ENCODE peak calls at places on chromosomes 5 and 9, in eight cellular contexts. One of them, this sample, is unnamed.

GRCh38 chr9:81465468-81466002 is 223.8 kb downstream of the TLE1 start:
- DNase-seq in pancreas: no peak
- DNase-seq in uterus: no peak
- DNase-seq in coronary artery: no peak
- DNase-seq in endothelial cell: no peak
- DNase-seq in testis: no peak
- DNase-seq in PC-9: no peak
- DNase-seq in fibroblast of lung: peak
- DNase-seq in this sample: no peak

GRCh38 chr5:113663879-113664278 is 150.4 kb downstream of the YTHDC2 start:
- DNase-seq in pancreas: peak
- DNase-seq in testis: peak
- DNase-seq in coronary artery: no peak
- DNase-seq in fibroblast of lung: peak
- DNase-seq in uterus: no peak
- DNase-seq in PC-9: no peak
- DNase-seq in endothelial cell: peak
- DNase-seq in this sample: no peak

GRCh38 chr9:76374702-76375543 is 19.3 kb downstream of the RFK start:
- DNase-seq in endothelial cell: peak
- DNase-seq in uterus: peak
- DNase-seq in PC-9: peak
- DNase-seq in coronary artery: no peak
- DNase-seq in fibroblast of lung: peak
- DNase-seq in pancreas: peak
- DNase-seq in testis: peak
- DNase-seq in this sample: peak

GRCh38 chr9:118529210-118529609 is 825.0 kb downstream of the TLR4 start:
- DNase-seq in testis: no peak
- DNase-seq in fibroblast of lung: peak
- DNase-seq in endothelial cell: no peak
- DNase-seq in pancreas: no peak
- DNase-seq in PC-9: no peak
- DNase-seq in uterus: no peak
- DNase-seq in coronary artery: no peak
- DNase-seq in this sample: no peak

GRCh38 chr5:468401-468800 is 25.4 kb downstream of the EXOC3 start:
- DNase-seq in testis: no peak
- DNase-seq in fibroblast of lung: no peak
- DNase-seq in coronary artery: no peak
- DNase-seq in pancreas: peak
- DNase-seq in endothelial cell: no peak
- DNase-seq in PC-9: no peak
- DNase-seq in uterus: peak
- DNase-seq in this sample: peak

GRCh38 chr5:181054138-181054537 is 14.1 kb downstream of the BTNL9 start:
- DNase-seq in coronary artery: no peak
- DNase-seq in endothelial cell: no peak
- DNase-seq in uterus: no peak
- DNase-seq in PC-9: no peak
- DNase-seq in testis: no peak
- DNase-seq in fibroblast of lung: no peak
- DNase-seq in pancreas: no peak
- DNase-seq in this sample: no peak

GRCh38 chr5:53403758-53404157 is 76.7 kb upstream of the FST start:
- DNase-seq in PC-9: no peak
- DNase-seq in pancreas: no peak
- DNase-seq in uterus: no peak
- DNase-seq in testis: no peak
- DNase-seq in coronary artery: no peak
- DNase-seq in fibroblast of lung: peak
- DNase-seq in endothelial cell: no peak
- DNase-seq in this sample: no peak

GRCh38 chr5:126969548-126969947 is 60.8 kb downstream of the MARCHF3 start:
- DNase-seq in coronary artery: no peak
- DNase-seq in PC-9: no peak
- DNase-seq in endothelial cell: no peak
- DNase-seq in testis: no peak
- DNase-seq in uterus: no peak
- DNase-seq in fibroblast of lung: no peak
- DNase-seq in pancreas: no peak
- DNase-seq in this sample: no peak

GRCh38 chr9:127018935-127019334 is 103.5 kb downstream of the ANGPTL2 start:
- DNase-seq in PC-9: no peak
- DNase-seq in uterus: no peak
- DNase-seq in coronary artery: no peak
- DNase-seq in fibroblast of lung: no peak
- DNase-seq in pancreas: no peak
- DNase-seq in endothelial cell: no peak
- DNase-seq in testis: no peak
- DNase-seq in this sample: no peak

GRCh38 chr5:136062563-136063274 is 33.9 kb downstream of the TGFBI start:
- DNase-seq in fibroblast of lung: peak
- DNase-seq in PC-9: peak
- DNase-seq in uterus: no peak
- DNase-seq in pancreas: no peak
- DNase-seq in testis: no peak
- DNase-seq in endothelial cell: peak
- DNase-seq in coronary artery: peak
- DNase-seq in this sample: no peak

GRCh38 chr5:151562019-151562707 is 29.0 kb downstream of the FAT2 start:
- DNase-seq in pancreas: no peak
- DNase-seq in endothelial cell: no peak
- DNase-seq in uterus: no peak
- DNase-seq in testis: no peak
- DNase-seq in fibroblast of lung: no peak
- DNase-seq in PC-9: no peak
- DNase-seq in coronary artery: no peak
- DNase-seq in this sample: no peak

GRCh38 chr9:33923998-33924701 is 107.2 kb downstream of the UBE2R2 start:
- DNase-seq in fibroblast of lung: no peak
- DNase-seq in pancreas: no peak
- DNase-seq in PC-9: no peak
- DNase-seq in coronary artery: no peak
- DNase-seq in uterus: no peak
- DNase-seq in endothelial cell: no peak
- DNase-seq in testis: no peak
- DNase-seq in this sample: no peak

GRCh38 chr9:97570899-97571298 is 62.3 kb downstream of the TSTD2 start:
- DNase-seq in fibroblast of lung: no peak
- DNase-seq in endothelial cell: no peak
- DNase-seq in PC-9: no peak
- DNase-seq in pancreas: no peak
- DNase-seq in uterus: peak
- DNase-seq in coronary artery: peak
- DNase-seq in testis: no peak
- DNase-seq in this sample: peak

GRCh38 chr5:144575736-144576135 is 405.1 kb downstream of the KCTD16 start:
- DNase-seq in endothelial cell: no peak
- DNase-seq in uterus: no peak
- DNase-seq in fibroblast of lung: no peak
- DNase-seq in testis: no peak
- DNase-seq in PC-9: no peak
- DNase-seq in coronary artery: no peak
- DNase-seq in pancreas: no peak
- DNase-seq in this sample: no peak

GRCh38 chr5:78467744-78468357 is 107.4 kb downstream of the SCAMP1 start:
- DNase-seq in pancreas: no peak
- DNase-seq in uterus: no peak
- DNase-seq in endothelial cell: no peak
- DNase-seq in fibroblast of lung: peak
- DNase-seq in testis: no peak
- DNase-seq in PC-9: no peak
- DNase-seq in coronary artery: no peak
- DNase-seq in this sample: no peak

GRCh38 chr5:173324115-173325001 is 3.9 kb downstream of the STC2 start:
- DNase-seq in fibroblast of lung: peak
- DNase-seq in endothelial cell: no peak
- DNase-seq in coronary artery: no peak
- DNase-seq in PC-9: no peak
- DNase-seq in uterus: peak
- DNase-seq in testis: peak
- DNase-seq in pancreas: peak
- DNase-seq in this sample: peak

GRCh38 chr9:81574399-81574798 is 114.9 kb downstream of the TLE1 start:
- DNase-seq in coronary artery: no peak
- DNase-seq in uterus: no peak
- DNase-seq in testis: no peak
- DNase-seq in PC-9: no peak
- DNase-seq in endothelial cell: no peak
- DNase-seq in fibroblast of lung: peak
- DNase-seq in pancreas: no peak
- DNase-seq in this sample: no peak

GRCh38 chr9:126519660-126520425 is 93.9 kb upstream of the LMX1B start:
- DNase-seq in endothelial cell: no peak
- DNase-seq in testis: no peak
- DNase-seq in fibroblast of lung: no peak
- DNase-seq in PC-9: no peak
- DNase-seq in uterus: no peak
- DNase-seq in pancreas: peak
- DNase-seq in coronary artery: no peak
- DNase-seq in this sample: peak

GRCh38 chr5:142981886-142982820 is 212.0 kb downstream of the ARHGAP26 start:
- DNase-seq in PC-9: peak
- DNase-seq in coronary artery: peak
- DNase-seq in pancreas: peak
- DNase-seq in uterus: peak
- DNase-seq in testis: peak
- DNase-seq in fibroblast of lung: peak
- DNase-seq in endothelial cell: no peak
- DNase-seq in this sample: peak

DNA sequence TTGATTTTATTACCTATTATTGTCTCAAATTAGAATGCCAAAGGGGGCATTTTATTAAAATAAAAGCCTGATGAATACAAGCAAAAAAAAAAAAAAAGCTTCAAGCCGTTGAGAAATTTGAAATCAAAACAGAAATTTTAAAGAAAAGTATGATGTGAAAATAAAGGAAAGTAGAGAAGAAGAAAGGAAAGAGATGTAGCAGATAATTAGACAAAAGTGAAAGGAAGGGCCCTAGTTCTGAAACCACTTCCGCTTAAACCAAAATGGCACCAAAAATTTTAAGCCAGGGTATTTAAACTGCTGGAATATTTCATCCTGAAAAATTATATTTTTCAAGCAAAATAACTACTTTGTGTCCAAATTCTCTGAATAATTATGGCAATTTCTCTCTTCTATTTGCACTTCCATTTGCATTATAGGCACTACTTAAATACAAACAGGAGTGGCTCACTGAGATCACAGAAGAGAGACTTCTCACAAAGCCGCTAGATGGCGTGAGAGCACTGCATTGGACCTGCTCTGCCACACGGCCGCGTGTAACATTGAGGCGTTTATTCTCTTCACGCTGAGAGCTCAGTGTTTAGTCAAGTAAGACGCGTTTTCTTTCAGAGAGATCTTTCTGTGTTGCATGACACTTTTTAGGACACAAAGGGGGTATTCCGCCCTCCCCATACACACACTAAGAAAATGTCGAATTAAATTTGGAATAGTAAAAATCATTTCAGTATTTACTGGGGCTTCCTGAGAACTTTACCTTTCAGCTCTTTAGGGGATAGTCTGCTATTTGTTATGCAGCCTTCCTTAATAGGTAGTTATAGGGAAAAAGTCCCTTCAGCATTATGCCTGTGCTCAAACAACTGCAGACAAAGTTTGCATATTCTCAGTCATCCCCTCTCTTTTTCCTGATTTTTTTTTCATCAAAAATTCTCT is 368.4 kb upstream of the CCNH start:
- DNase-seq in testis: peak
- DNase-seq in fibroblast of lung: peak
- DNase-seq in endothelial cell: peak
- DNase-seq in uterus: peak
- DNase-seq in pancreas: peak
- DNase-seq in coronary artery: peak
- DNase-seq in PC-9: peak
- DNase-seq in this sample: peak
- TF ChIP-seq CTCF in testis: peak
- TF ChIP-seq CTCF in fibroblast of lung: peak
- TF ChIP-seq CTCF in endothelial cell: peak
- TF ChIP-seq CTCF in uterus: peak
- TF ChIP-seq CTCF in pancreas: peak
- TF ChIP-seq CTCF in coronary artery: peak
- TF ChIP-seq CTCF in PC-9: peak
- TF ChIP-seq CTCF in this sample: peak

DNA sequence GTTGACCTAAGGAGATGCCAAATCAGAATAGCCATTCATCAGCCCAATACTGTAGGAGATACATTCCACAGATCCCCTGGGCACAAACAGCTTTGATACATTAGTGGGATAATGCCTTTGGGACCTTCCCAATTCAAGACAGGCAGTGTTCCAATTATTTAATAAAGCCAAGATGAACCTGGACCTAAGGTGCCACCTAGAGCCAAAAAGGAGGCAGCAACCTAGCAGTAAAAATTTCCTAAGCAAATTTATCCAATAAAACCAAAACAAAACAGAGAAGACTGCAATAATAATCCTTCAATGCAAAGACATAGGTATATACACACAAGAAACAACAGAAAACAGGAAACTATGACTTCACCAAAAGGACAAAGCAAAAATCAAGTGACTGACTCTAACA is 253.0 kb downstream of the HINT1 start:
- DNase-seq in endothelial cell: no peak
- DNase-seq in pancreas: no peak
- DNase-seq in PC-9: no peak
- DNase-seq in testis: no peak
- DNase-seq in uterus: no peak
- DNase-seq in coronary artery: no peak
- DNase-seq in fibroblast of lung: no peak
- DNase-seq in this sample: no peak
- TF ChIP-seq CTCF in endothelial cell: no peak
- TF ChIP-seq CTCF in pancreas: no peak
- TF ChIP-seq CTCF in PC-9: peak
- TF ChIP-seq CTCF in testis: no peak
- TF ChIP-seq CTCF in uterus: no peak
- TF ChIP-seq CTCF in coronary artery: no peak
- TF ChIP-seq CTCF in fibroblast of lung: no peak
- TF ChIP-seq CTCF in this sample: no peak

GRCh38 chr9:6566409-6567139 is 79.0 kb downstream of the GLDC start:
- DNase-seq in endothelial cell: no peak
- DNase-seq in PC-9: peak
- DNase-seq in coronary artery: peak
- DNase-seq in testis: no peak
- DNase-seq in pancreas: no peak
- DNase-seq in fibroblast of lung: peak
- DNase-seq in uterus: peak
- DNase-seq in this sample: no peak
- TF ChIP-seq CTCF in endothelial cell: no peak
- TF ChIP-seq CTCF in PC-9: no peak
- TF ChIP-seq CTCF in coronary artery: no peak
- TF ChIP-seq CTCF in testis: no peak
- TF ChIP-seq CTCF in pancreas: no peak
- TF ChIP-seq CTCF in fibroblast of lung: no peak
- TF ChIP-seq CTCF in uterus: no peak
- TF ChIP-seq CTCF in this sample: no peak

DNA sequence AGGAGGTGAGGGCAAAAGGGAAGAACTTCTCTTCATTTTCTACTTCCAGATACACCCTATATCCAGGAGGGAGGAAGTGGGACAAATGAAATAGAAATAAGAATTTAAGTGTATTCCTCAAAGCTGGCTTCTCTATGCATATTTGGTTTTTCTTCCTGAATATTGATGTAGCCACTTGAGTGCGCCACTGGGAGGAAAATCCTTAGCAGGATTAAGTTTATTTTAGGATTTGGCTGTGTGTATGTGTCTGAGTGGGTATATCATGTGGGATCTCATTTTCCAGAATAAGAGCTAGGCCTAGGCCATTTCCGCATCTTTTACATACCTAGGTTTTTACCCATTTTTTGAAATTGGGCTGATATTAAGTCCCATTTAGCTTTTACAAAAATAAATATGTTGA is 42.5 kb downstream of the MAP1B start:
- DNase-seq in uterus: no peak
- DNase-seq in coronary artery: no peak
- DNase-seq in endothelial cell: no peak
- DNase-seq in PC-9: no peak
- DNase-seq in testis: no peak
- DNase-seq in pancreas: no peak
- DNase-seq in fibroblast of lung: no peak
- DNase-seq in this sample: no peak
- TF ChIP-seq CTCF in uterus: no peak
- TF ChIP-seq CTCF in coronary artery: no peak
- TF ChIP-seq CTCF in endothelial cell: no peak
- TF ChIP-seq CTCF in PC-9: no peak
- TF ChIP-seq CTCF in testis: no peak
- TF ChIP-seq CTCF in pancreas: no peak
- TF ChIP-seq CTCF in fibroblast of lung: peak
- TF ChIP-seq CTCF in this sample: no peak